ENCODE peak calls at places on chromosomes 5 and 9, in five cellular contexts. One of them, this sample, is unnamed.

GRCh38 chr5:1468629-1469527 is 23.6 kb upstream of the SLC6A3 start:
- DNase-seq in ELR: no peak
- DNase-seq in activated T-helper 1 cell treated with anti-CD3 and anti-CD28 coated beads, Interleukin-2, amount 50 U/mL, for 16 hours: no peak
- DNase-seq in mammary epithelial cell: no peak
- DNase-seq in left colon: peak; percentile 21
- DNase-seq in this sample: no peak

GRCh38 chr5:145941096-145941676 is 4.8 kb downstream of the SH3RF2 start:
- DNase-seq in activated T-helper 1 cell treated with anti-CD3 and anti-CD28 coated beads, Interleukin-2, amount 50 U/mL, for 16 hours: no peak
- DNase-seq in mammary epithelial cell: peak; percentile 46
- DNase-seq in ELR: no peak
- DNase-seq in left colon: no peak
- DNase-seq in this sample: no peak

GRCh38 chr9:114017741-114018715 is 60.1 kb downstream of the AMBP start:
- DNase-seq in ELR: no peak
- DNase-seq in mammary epithelial cell: no peak
- DNase-seq in left colon: no peak
- DNase-seq in activated T-helper 1 cell treated with anti-CD3 and anti-CD28 coated beads, Interleukin-2, amount 50 U/mL, for 16 hours: no peak
- DNase-seq in this sample: no peak

GRCh38 chr5:159480849-159481248 is 150.6 kb upstream of the IL12B start:
- DNase-seq in left colon: no peak
- DNase-seq in activated T-helper 1 cell treated with anti-CD3 and anti-CD28 coated beads, Interleukin-2, amount 50 U/mL, for 16 hours: no peak
- DNase-seq in mammary epithelial cell: no peak
- DNase-seq in ELR: no peak
- DNase-seq in this sample: no peak

GRCh38 chr9:3756071-3756470 is 230.3 kb upstream of the RFX3 start:
- DNase-seq in left colon: no peak
- DNase-seq in ELR: no peak
- DNase-seq in activated T-helper 1 cell treated with anti-CD3 and anti-CD28 coated beads, Interleukin-2, amount 50 U/mL, for 16 hours: no peak
- DNase-seq in mammary epithelial cell: no peak
- DNase-seq in this sample: no peak

GRCh38 chr9:87554177-87554940 is 56.7 kb downstream of the DAPK1 start:
- DNase-seq in left colon: peak; percentile 35
- DNase-seq in ELR: no peak
- DNase-seq in mammary epithelial cell: no peak
- DNase-seq in activated T-helper 1 cell treated with anti-CD3 and anti-CD28 coated beads, Interleukin-2, amount 50 U/mL, for 16 hours: no peak
- DNase-seq in this sample: no peak

GRCh38 chr5:143629871-143630658 is 181.9 kb upstream of the HMHB1 start:
- DNase-seq in mammary epithelial cell: peak; percentile 23
- DNase-seq in left colon: no peak
- DNase-seq in ELR: peak; percentile 85
- DNase-seq in activated T-helper 1 cell treated with anti-CD3 and anti-CD28 coated beads, Interleukin-2, amount 50 U/mL, for 16 hours: no peak
- DNase-seq in this sample: no peak

GRCh38 chr5:99063737-99064136 is 134.9 kb upstream of the CHD1 start:
- DNase-seq in left colon: no peak
- DNase-seq in mammary epithelial cell: no peak
- DNase-seq in ELR: peak; percentile 11
- DNase-seq in activated T-helper 1 cell treated with anti-CD3 and anti-CD28 coated beads, Interleukin-2, amount 50 U/mL, for 16 hours: no peak
- DNase-seq in this sample: no peak

GRCh38 chr9:10238087-10238486 is 374.7 kb downstream of the PTPRD start:
- DNase-seq in mammary epithelial cell: no peak
- DNase-seq in left colon: no peak
- DNase-seq in activated T-helper 1 cell treated with anti-CD3 and anti-CD28 coated beads, Interleukin-2, amount 50 U/mL, for 16 hours: no peak
- DNase-seq in ELR: no peak
- DNase-seq in this sample: no peak

GRCh38 chr5:133907075-133907474 is 61.4 kb downstream of the C5orf15 start:
- DNase-seq in mammary epithelial cell: no peak
- DNase-seq in left colon: no peak
- DNase-seq in activated T-helper 1 cell treated with anti-CD3 and anti-CD28 coated beads, Interleukin-2, amount 50 U/mL, for 16 hours: no peak
- DNase-seq in ELR: no peak
- DNase-seq in this sample: no peak

GRCh38 chr5:77167695-77168111 is 42.8 kb upstream of the PDE8B start:
- DNase-seq in activated T-helper 1 cell treated with anti-CD3 and anti-CD28 coated beads, Interleukin-2, amount 50 U/mL, for 16 hours: no peak
- DNase-seq in ELR: peak; percentile 82
- DNase-seq in left colon: no peak
- DNase-seq in mammary epithelial cell: peak; percentile 22
- DNase-seq in this sample: no peak

GRCh38 chr5:176570044-176570443 is 20.9 kb downstream of the CDHR2 start:
- DNase-seq in ELR: peak; percentile 35
- DNase-seq in mammary epithelial cell: no peak
- DNase-seq in left colon: no peak
- DNase-seq in activated T-helper 1 cell treated with anti-CD3 and anti-CD28 coated beads, Interleukin-2, amount 50 U/mL, for 16 hours: no peak
- DNase-seq in this sample: no peak

GRCh38 chr9:93184439-93185221 is 691 bp downstream of the WNK2 start:
- DNase-seq in ELR: no peak
- DNase-seq in left colon: no peak
- DNase-seq in mammary epithelial cell: peak; percentile 2
- DNase-seq in activated T-helper 1 cell treated with anti-CD3 and anti-CD28 coated beads, Interleukin-2, amount 50 U/mL, for 16 hours: no peak
- DNase-seq in this sample: no peak

GRCh38 chr5:95686661-95687060 is 3.9 kb upstream of the SPATA9 start:
- DNase-seq in left colon: no peak
- DNase-seq in ELR: peak; percentile 67
- DNase-seq in activated T-helper 1 cell treated with anti-CD3 and anti-CD28 coated beads, Interleukin-2, amount 50 U/mL, for 16 hours: no peak
- DNase-seq in mammary epithelial cell: no peak
- DNase-seq in this sample: no peak

GRCh38 chr9:706606-707451 is 134.7 kb upstream of the DMRT1 start:
- DNase-seq in left colon: peak; percentile 47
- DNase-seq in activated T-helper 1 cell treated with anti-CD3 and anti-CD28 coated beads, Interleukin-2, amount 50 U/mL, for 16 hours: no peak
- DNase-seq in ELR: peak; percentile 69
- DNase-seq in mammary epithelial cell: peak; percentile 83
- DNase-seq in this sample: no peak

GRCh38 chr5:101102506-101102905 is 199.4 kb upstream of the ST8SIA4 start:
- DNase-seq in activated T-helper 1 cell treated with anti-CD3 and anti-CD28 coated beads, Interleukin-2, amount 50 U/mL, for 16 hours: no peak
- DNase-seq in left colon: no peak
- DNase-seq in ELR: peak; percentile 44
- DNase-seq in mammary epithelial cell: peak; percentile 1
- DNase-seq in this sample: no peak

GRCh38 chr5:3429962-3430361 is 165.7 kb upstream of the IRX1 start:
- DNase-seq in left colon: no peak
- DNase-seq in ELR: no peak
- DNase-seq in activated T-helper 1 cell treated with anti-CD3 and anti-CD28 coated beads, Interleukin-2, amount 50 U/mL, for 16 hours: no peak
- DNase-seq in mammary epithelial cell: no peak
- DNase-seq in this sample: no peak

GRCh38 chr9:8826281-8826680 is 1026.7 kb upstream of the DMAC1 start:
- DNase-seq in ELR: no peak
- DNase-seq in mammary epithelial cell: no peak
- DNase-seq in left colon: no peak
- DNase-seq in activated T-helper 1 cell treated with anti-CD3 and anti-CD28 coated beads, Interleukin-2, amount 50 U/mL, for 16 hours: no peak
- DNase-seq in this sample: no peak

GRCh38 chr5:58294598-58295298 is 165.1 kb downstream of the PLK2 start:
- DNase-seq in mammary epithelial cell: peak; percentile 79
- DNase-seq in left colon: no peak
- DNase-seq in activated T-helper 1 cell treated with anti-CD3 and anti-CD28 coated beads, Interleukin-2, amount 50 U/mL, for 16 hours: no peak
- DNase-seq in ELR: peak; percentile 82
- DNase-seq in this sample: no peak

GRCh38 chr5:5229405-5229804 is 89.3 kb downstream of the ADAMTS16 start:
- DNase-seq in mammary epithelial cell: no peak
- DNase-seq in left colon: no peak
- DNase-seq in activated T-helper 1 cell treated with anti-CD3 and anti-CD28 coated beads, Interleukin-2, amount 50 U/mL, for 16 hours: no peak
- DNase-seq in ELR: no peak
- DNase-seq in this sample: no peak

GRCh38 chr9:112132356-112132755 is 42.7 kb downstream of the SUSD1 start:
- DNase-seq in mammary epithelial cell: no peak
- DNase-seq in left colon: no peak
- DNase-seq in activated T-helper 1 cell treated with anti-CD3 and anti-CD28 coated beads, Interleukin-2, amount 50 U/mL, for 16 hours: no peak
- DNase-seq in ELR: peak; percentile 23
- DNase-seq in this sample: no peak

GRCh38 chr9:108416321-108416720 is 439.5 kb downstream of the ACTL7B start:
- DNase-seq in left colon: no peak
- DNase-seq in activated T-helper 1 cell treated with anti-CD3 and anti-CD28 coated beads, Interleukin-2, amount 50 U/mL, for 16 hours: no peak
- DNase-seq in ELR: peak; percentile 48
- DNase-seq in mammary epithelial cell: peak; percentile 53
- DNase-seq in this sample: no peak

GRCh38 chr9:85610074-85610855 is 131.5 kb downstream of the AGTPBP1 start:
- DNase-seq in activated T-helper 1 cell treated with anti-CD3 and anti-CD28 coated beads, Interleukin-2, amount 50 U/mL, for 16 hours: no peak
- DNase-seq in mammary epithelial cell: peak; percentile 53
- DNase-seq in ELR: peak; percentile 80
- DNase-seq in left colon: no peak
- DNase-seq in this sample: no peak

GRCh38 chr9:98193336-98193944 is 1.0 kb upstream of the CORO2A start:
- DNase-seq in activated T-helper 1 cell treated with anti-CD3 and anti-CD28 coated beads, Interleukin-2, amount 50 U/mL, for 16 hours: no peak
- DNase-seq in mammary epithelial cell: no peak
- DNase-seq in ELR: no peak
- DNase-seq in left colon: no peak
- DNase-seq in this sample: no peak

GRCh38 chr5:177507165-177507564 is 2.5 kb downstream of the DOK3 start:
- DNase-seq in left colon: no peak
- DNase-seq in mammary epithelial cell: no peak
- DNase-seq in ELR: peak; percentile 58
- DNase-seq in activated T-helper 1 cell treated with anti-CD3 and anti-CD28 coated beads, Interleukin-2, amount 50 U/mL, for 16 hours: no peak
- DNase-seq in this sample: no peak

GRCh38 chr5:88659529-88660325 is 223.3 kb downstream of the MEF2C start:
- DNase-seq in ELR: no peak
- DNase-seq in mammary epithelial cell: no peak
- DNase-seq in left colon: no peak
- DNase-seq in activated T-helper 1 cell treated with anti-CD3 and anti-CD28 coated beads, Interleukin-2, amount 50 U/mL, for 16 hours: no peak
- DNase-seq in this sample: peak; percentile 4

GRCh38 chr5:42886612-42887011 is 74.9 kb upstream of the SELENOP start:
- DNase-seq in left colon: no peak
- DNase-seq in ELR: no peak
- DNase-seq in mammary epithelial cell: no peak
- DNase-seq in activated T-helper 1 cell treated with anti-CD3 and anti-CD28 coated beads, Interleukin-2, amount 50 U/mL, for 16 hours: no peak
- DNase-seq in this sample: no peak

GRCh38 chr5:66010476-66010875 is 84.1 kb downstream of the ERBIN start:
- DNase-seq in left colon: no peak
- DNase-seq in activated T-helper 1 cell treated with anti-CD3 and anti-CD28 coated beads, Interleukin-2, amount 50 U/mL, for 16 hours: no peak
- DNase-seq in ELR: peak; percentile 78
- DNase-seq in mammary epithelial cell: peak; percentile 64
- DNase-seq in this sample: no peak

GRCh38 chr9:4793412-4794005 is 765 bp downstream of the RCL1 start:
- DNase-seq in mammary epithelial cell: no peak
- DNase-seq in left colon: no peak
- DNase-seq in ELR: no peak
- DNase-seq in activated T-helper 1 cell treated with anti-CD3 and anti-CD28 coated beads, Interleukin-2, amount 50 U/mL, for 16 hours: no peak
- DNase-seq in this sample: no peak

GRCh38 chr5:141001466-141001853 is 35.2 kb downstream of the PCDHAC2 start:
- DNase-seq in mammary epithelial cell: peak; percentile 72
- DNase-seq in left colon: no peak
- DNase-seq in activated T-helper 1 cell treated with anti-CD3 and anti-CD28 coated beads, Interleukin-2, amount 50 U/mL, for 16 hours: no peak
- DNase-seq in ELR: no peak
- DNase-seq in this sample: no peak

GRCh38 chr5:180390441-180391190 is 37.5 kb upstream of the GFPT2 start:
- DNase-seq in activated T-helper 1 cell treated with anti-CD3 and anti-CD28 coated beads, Interleukin-2, amount 50 U/mL, for 16 hours: no peak
- DNase-seq in left colon: no peak
- DNase-seq in ELR: no peak
- DNase-seq in mammary epithelial cell: no peak
- DNase-seq in this sample: no peak

GRCh38 chr5:79547429-79547822 is 33.5 kb upstream of the HOMER1 start:
- DNase-seq in ELR: no peak
- DNase-seq in left colon: no peak
- DNase-seq in activated T-helper 1 cell treated with anti-CD3 and anti-CD28 coated beads, Interleukin-2, amount 50 U/mL, for 16 hours: no peak
- DNase-seq in mammary epithelial cell: peak; percentile 30
- DNase-seq in this sample: no peak

GRCh38 chr9:79768199-79768598 is 196.4 kb downstream of the TLE4 start:
- DNase-seq in ELR: no peak
- DNase-seq in activated T-helper 1 cell treated with anti-CD3 and anti-CD28 coated beads, Interleukin-2, amount 50 U/mL, for 16 hours: no peak
- DNase-seq in left colon: no peak
- DNase-seq in mammary epithelial cell: no peak
- DNase-seq in this sample: no peak

GRCh38 chr9:136572003-136572595 is 26.3 kb upstream of the NOTCH1 start:
- DNase-seq in mammary epithelial cell: no peak
- DNase-seq in ELR: peak; percentile 63
- DNase-seq in activated T-helper 1 cell treated with anti-CD3 and anti-CD28 coated beads, Interleukin-2, amount 50 U/mL, for 16 hours: no peak
- DNase-seq in left colon: no peak
- DNase-seq in this sample: no peak

GRCh38 chr5:153445875-153446567 is 44.4 kb upstream of the GRIA1 start:
- DNase-seq in ELR: no peak
- DNase-seq in mammary epithelial cell: peak; percentile 17
- DNase-seq in left colon: no peak
- DNase-seq in activated T-helper 1 cell treated with anti-CD3 and anti-CD28 coated beads, Interleukin-2, amount 50 U/mL, for 16 hours: no peak
- DNase-seq in this sample: no peak

GRCh38 chr9:38686923-38687322 is 33.0 kb downstream of the FAM240B start:
- DNase-seq in ELR: no peak
- DNase-seq in left colon: no peak
- DNase-seq in mammary epithelial cell: no peak
- DNase-seq in activated T-helper 1 cell treated with anti-CD3 and anti-CD28 coated beads, Interleukin-2, amount 50 U/mL, for 16 hours: no peak
- DNase-seq in this sample: no peak

This sample was measured in activated gamma-delta T cell.